ENCODE peak calls at places on chromosome 9, in nine cellular contexts. One of them, this sample, is unnamed.

GRCh38 chr9:99272866-99273265 is 50.8 kb downstream of the SEC61B start:
- DNase-seq in AG09309: no peak
- DNase-seq in A549: no peak
- DNase-seq in heart left ventricle: no peak
- DNase-seq in small intestine: no peak
- DNase-seq in NCI-H774: no peak
- DNase-seq in myocyte: no peak
- DNase-seq in iris pigment epithelial cell: no peak
- DNase-seq in activated CD8-positive, alpha-beta memory T cell treated with anti-CD3 and anti-CD28 coated beads for 48 hours: no peak
- DNase-seq in this sample: no peak

GRCh38 chr9:82140471-82140870 is 151.9 kb downstream of the SPATA31D1 start:
- DNase-seq in AG09309: no peak
- DNase-seq in A549: no peak
- DNase-seq in heart left ventricle: no peak
- DNase-seq in small intestine: no peak
- DNase-seq in NCI-H774: no peak
- DNase-seq in myocyte: no peak
- DNase-seq in iris pigment epithelial cell: no peak
- DNase-seq in activated CD8-positive, alpha-beta memory T cell treated with anti-CD3 and anti-CD28 coated beads for 48 hours: no peak
- DNase-seq in this sample: no peak

GRCh38 chr9:34992376-34992951 is 2.9 kb downstream of the DNAJB5 start:
- DNase-seq in AG09309: peak
- DNase-seq in A549: no peak
- DNase-seq in heart left ventricle: peak
- DNase-seq in small intestine: no peak
- DNase-seq in NCI-H774: no peak
- DNase-seq in myocyte: peak
- DNase-seq in iris pigment epithelial cell: peak
- DNase-seq in activated CD8-positive, alpha-beta memory T cell treated with anti-CD3 and anti-CD28 coated beads for 48 hours: no peak
- DNase-seq in this sample: no peak

GRCh38 chr9:84323777-84324317 is 16.7 kb downstream of the SLC28A3 start:
- DNase-seq in AG09309: no peak
- DNase-seq in A549: no peak
- DNase-seq in heart left ventricle: no peak
- DNase-seq in small intestine: no peak
- DNase-seq in NCI-H774: no peak
- DNase-seq in myocyte: no peak
- DNase-seq in iris pigment epithelial cell: no peak
- DNase-seq in activated CD8-positive, alpha-beta memory T cell treated with anti-CD3 and anti-CD28 coated beads for 48 hours: no peak
- DNase-seq in this sample: no peak

GRCh38 chr9:74942801-74943200 is 9.9 kb downstream of the C9orf40 start:
- DNase-seq in AG09309: no peak
- DNase-seq in A549: no peak
- DNase-seq in heart left ventricle: no peak
- DNase-seq in small intestine: no peak
- DNase-seq in NCI-H774: no peak
- DNase-seq in myocyte: peak
- DNase-seq in iris pigment epithelial cell: peak
- DNase-seq in activated CD8-positive, alpha-beta memory T cell treated with anti-CD3 and anti-CD28 coated beads for 48 hours: no peak
- DNase-seq in this sample: no peak

GRCh38 chr9:121107041-121107440 is 32.3 kb downstream of the CNTRL start:
- DNase-seq in AG09309: no peak
- DNase-seq in A549: peak
- DNase-seq in heart left ventricle: no peak
- DNase-seq in small intestine: no peak
- DNase-seq in NCI-H774: no peak
- DNase-seq in myocyte: no peak
- DNase-seq in iris pigment epithelial cell: peak
- DNase-seq in activated CD8-positive, alpha-beta memory T cell treated with anti-CD3 and anti-CD28 coated beads for 48 hours: no peak
- DNase-seq in this sample: no peak

GRCh38 chr9:110880123-110880522 is 158.1 kb downstream of the LPAR1 start:
- DNase-seq in AG09309: peak
- DNase-seq in A549: no peak
- DNase-seq in heart left ventricle: no peak
- DNase-seq in small intestine: no peak
- DNase-seq in NCI-H774: no peak
- DNase-seq in myocyte: peak
- DNase-seq in iris pigment epithelial cell: peak
- DNase-seq in activated CD8-positive, alpha-beta memory T cell treated with anti-CD3 and anti-CD28 coated beads for 48 hours: no peak
- DNase-seq in this sample: no peak

GRCh38 chr9:13529321-13530104 is 250.0 kb upstream of the MPDZ start:
- DNase-seq in AG09309: no peak
- DNase-seq in A549: no peak
- DNase-seq in heart left ventricle: no peak
- DNase-seq in small intestine: no peak
- DNase-seq in NCI-H774: no peak
- DNase-seq in myocyte: peak
- DNase-seq in iris pigment epithelial cell: no peak
- DNase-seq in activated CD8-positive, alpha-beta memory T cell treated with anti-CD3 and anti-CD28 coated beads for 48 hours: no peak
- DNase-seq in this sample: no peak

GRCh38 chr9:107732781-107733529 is 243.4 kb upstream of the KLF4 start:
- DNase-seq in AG09309: no peak
- DNase-seq in A549: no peak
- DNase-seq in heart left ventricle: no peak
- DNase-seq in small intestine: peak
- DNase-seq in NCI-H774: no peak
- DNase-seq in myocyte: peak
- DNase-seq in iris pigment epithelial cell: peak
- DNase-seq in activated CD8-positive, alpha-beta memory T cell treated with anti-CD3 and anti-CD28 coated beads for 48 hours: no peak
- DNase-seq in this sample: no peak

GRCh38 chr9:121652037-121652837 is 803 bp downstream of the DAB2IP start:
- DNase-seq in AG09309: no peak
- DNase-seq in A549: no peak
- DNase-seq in heart left ventricle: no peak
- DNase-seq in small intestine: peak
- DNase-seq in NCI-H774: no peak
- DNase-seq in myocyte: no peak
- DNase-seq in iris pigment epithelial cell: no peak
- DNase-seq in activated CD8-positive, alpha-beta memory T cell treated with anti-CD3 and anti-CD28 coated beads for 48 hours: no peak
- DNase-seq in this sample: no peak

GRCh38 chr9:71036501-71036900 is 84.9 kb downstream of the TRPM3 start:
- DNase-seq in AG09309: no peak
- DNase-seq in A549: no peak
- DNase-seq in heart left ventricle: no peak
- DNase-seq in small intestine: peak
- DNase-seq in NCI-H774: peak
- DNase-seq in myocyte: peak
- DNase-seq in iris pigment epithelial cell: peak
- DNase-seq in activated CD8-positive, alpha-beta memory T cell treated with anti-CD3 and anti-CD28 coated beads for 48 hours: no peak
- DNase-seq in this sample: no peak

GRCh38 chr9:129072171-129072570 is 8.7 kb upstream of the DOLPP1 start:
- DNase-seq in AG09309: no peak
- DNase-seq in A549: no peak
- DNase-seq in heart left ventricle: no peak
- DNase-seq in small intestine: no peak
- DNase-seq in NCI-H774: no peak
- DNase-seq in myocyte: no peak
- DNase-seq in iris pigment epithelial cell: no peak
- DNase-seq in activated CD8-positive, alpha-beta memory T cell treated with anti-CD3 and anti-CD28 coated beads for 48 hours: no peak
- DNase-seq in this sample: no peak

GRCh38 chr9:38048319-38048969 is 20.6 kb downstream of the SHB start:
- DNase-seq in AG09309: peak
- DNase-seq in A549: no peak
- DNase-seq in heart left ventricle: no peak
- DNase-seq in small intestine: no peak
- DNase-seq in NCI-H774: no peak
- DNase-seq in myocyte: no peak
- DNase-seq in iris pigment epithelial cell: peak
- DNase-seq in activated CD8-positive, alpha-beta memory T cell treated with anti-CD3 and anti-CD28 coated beads for 48 hours: no peak
- DNase-seq in this sample: no peak

GRCh38 chr9:129981180-129981907 is 61.6 kb downstream of the FNBP1 start:
- DNase-seq in AG09309: no peak
- DNase-seq in A549: no peak
- DNase-seq in heart left ventricle: no peak
- DNase-seq in small intestine: peak
- DNase-seq in NCI-H774: no peak
- DNase-seq in myocyte: no peak
- DNase-seq in iris pigment epithelial cell: no peak
- DNase-seq in activated CD8-positive, alpha-beta memory T cell treated with anti-CD3 and anti-CD28 coated beads for 48 hours: no peak
- DNase-seq in this sample: no peak

GRCh38 chr9:124300312-124300711 is 42.6 kb downstream of the NEK6 start:
- DNase-seq in AG09309: no peak
- DNase-seq in A549: no peak
- DNase-seq in heart left ventricle: no peak
- DNase-seq in small intestine: no peak
- DNase-seq in NCI-H774: no peak
- DNase-seq in myocyte: no peak
- DNase-seq in iris pigment epithelial cell: no peak
- DNase-seq in activated CD8-positive, alpha-beta memory T cell treated with anti-CD3 and anti-CD28 coated beads for 48 hours: no peak
- DNase-seq in this sample: no peak

GRCh38 chr9:33856247-33856646 is 39.3 kb downstream of the UBE2R2 start:
- DNase-seq in AG09309: no peak
- DNase-seq in A549: no peak
- DNase-seq in heart left ventricle: no peak
- DNase-seq in small intestine: no peak
- DNase-seq in NCI-H774: no peak
- DNase-seq in myocyte: no peak
- DNase-seq in iris pigment epithelial cell: no peak
- DNase-seq in activated CD8-positive, alpha-beta memory T cell treated with anti-CD3 and anti-CD28 coated beads for 48 hours: no peak
- DNase-seq in this sample: no peak

GRCh38 chr9:38328765-38329164 is 63.7 kb upstream of the ALDH1B1 start:
- DNase-seq in AG09309: no peak
- DNase-seq in A549: no peak
- DNase-seq in heart left ventricle: no peak
- DNase-seq in small intestine: no peak
- DNase-seq in NCI-H774: no peak
- DNase-seq in myocyte: no peak
- DNase-seq in iris pigment epithelial cell: no peak
- DNase-seq in activated CD8-positive, alpha-beta memory T cell treated with anti-CD3 and anti-CD28 coated beads for 48 hours: no peak
- DNase-seq in this sample: no peak

GRCh38 chr9:35487066-35487465 is 2.8 kb upstream of the RUSC2 start:
- DNase-seq in AG09309: no peak
- DNase-seq in A549: no peak
- DNase-seq in heart left ventricle: no peak
- DNase-seq in small intestine: no peak
- DNase-seq in NCI-H774: no peak
- DNase-seq in myocyte: no peak
- DNase-seq in iris pigment epithelial cell: no peak
- DNase-seq in activated CD8-positive, alpha-beta memory T cell treated with anti-CD3 and anti-CD28 coated beads for 48 hours: no peak
- DNase-seq in this sample: no peak

GRCh38 chr9:115035872-115036612 is 81.9 kb downstream of the TNC start:
- DNase-seq in AG09309: peak
- DNase-seq in A549: no peak
- DNase-seq in heart left ventricle: no peak
- DNase-seq in small intestine: no peak
- DNase-seq in NCI-H774: no peak
- DNase-seq in myocyte: peak
- DNase-seq in iris pigment epithelial cell: peak
- DNase-seq in activated CD8-positive, alpha-beta memory T cell treated with anti-CD3 and anti-CD28 coated beads for 48 hours: no peak
- DNase-seq in this sample: no peak

GRCh38 chr9:124256517-124257069 is 1.2 kb upstream of the NEK6 start:
- DNase-seq in AG09309: peak
- DNase-seq in A549: no peak
- DNase-seq in heart left ventricle: peak
- DNase-seq in small intestine: no peak
- DNase-seq in NCI-H774: peak
- DNase-seq in myocyte: peak
- DNase-seq in iris pigment epithelial cell: peak
- DNase-seq in activated CD8-positive, alpha-beta memory T cell treated with anti-CD3 and anti-CD28 coated beads for 48 hours: no peak
- DNase-seq in this sample: no peak